ENCODE peak calls at places on chromosomes 12 and 14, in seven cellular contexts. N, E, I, P, F, W and J are unnamed samples.

GRCh38 chr12:29415111-29415510 is 34.1 kb upstream of the ERGIC2 start:
- DNase-seq in N (no peak), E (no peak), I (no peak), P (no peak), F (no peak), W (no peak), J (no peak)

GRCh38 chr14:76644875-76645518 is 116.3 kb upstream of the VASH1 start:
- DNase-seq in N (peak), E (no peak), I (no peak), P (no peak), F (peak), W (peak), J (no peak)

GRCh38 chr14:65156568-65157366 is 54.5 kb upstream of the MAX start:
- DNase-seq in N (no peak), E (no peak), I (no peak), P (no peak), F (no peak), W (peak), J (peak)

GRCh38 chr12:124761056-124761455 is 102.6 kb downstream of the SCARB1 start:
- DNase-seq in N (no peak), E (no peak), I (no peak), P (no peak), F (no peak), W (no peak), J (no peak)

GRCh38 chr12:19515179-19515578 is 75.9 kb downstream of the AEBP2 start:
- DNase-seq in N (no peak), E (no peak), I (no peak), P (no peak), F (no peak), W (no peak), J (no peak)

GRCh38 chr12:5967645-5968415 is 22.8 kb upstream of the ANO2 start:
- DNase-seq in N (no peak), E (no peak), I (no peak), P (no peak), F (no peak), W (no peak), J (no peak)

GRCh38 chr14:94225460-94225989 is 51.4 kb downstream of the PPP4R4 start:
- DNase-seq in N (no peak), E (no peak), I (no peak), P (no peak), F (no peak), W (no peak), J (no peak)

GRCh38 chr12:67593041-67593870 is 55.3 kb upstream of the DYRK2 start:
- DNase-seq in N (no peak), E (no peak), I (no peak), P (no peak), F (no peak), W (no peak), J (no peak)

GRCh38 chr14:105878554-105878953 is 352.2 kb downstream of the TMEM121 start:
- DNase-seq in N (no peak), E (no peak), I (no peak), P (no peak), F (no peak), W (no peak), J (peak)

GRCh38 chr12:122021193-122021821 is 377 bp upstream of the BCL7A start:
- DNase-seq in N (no peak), E (no peak), I (no peak), P (no peak), F (peak), W (peak), J (peak)

GRCh38 chr14:75978249-75978731 is 3.5 kb downstream of the TGFB3 start:
- DNase-seq in N (peak), E (no peak), I (no peak), P (no peak), F (no peak), W (no peak), J (no peak)

GRCh38 chr12:4700621-4701026 is 19.6 kb upstream of the GALNT8 start:
- DNase-seq in N (no peak), E (no peak), I (no peak), P (no peak), F (no peak), W (no peak), J (no peak)

GRCh38 chr12:27610380-27610779 is 85.9 kb upstream of the REP15 start:
- DNase-seq in N (no peak), E (no peak), I (no peak), P (no peak), F (peak), W (no peak), J (no peak)

GRCh38 chr14:24430682-24431568 is 1.2 kb downstream of the KHNYN start:
- DNase-seq in N (peak), E (peak), I (peak), P (peak), F (peak), W (peak), J (peak)

GRCh38 chr12:90915353-90915752 is 39.6 kb downstream of the CCER1 start:
- DNase-seq in N (no peak), E (no peak), I (no peak), P (no peak), F (no peak), W (no peak), J (no peak)